ENCODE peak calls at places on chromosomes 4 and X, in four cellular contexts. S, Z, C and P are unnamed samples.

GRCh38 chr4:158930573-158930972 is 161.7 kb downstream of the FNIP2 start:
- DNase-seq in S (no peak), Z (no peak), C (no peak), P (no peak)

GRCh38 chr4:125573368-125573767 is 258.6 kb downstream of the FAT4 start:
- DNase-seq in S (no peak), Z (no peak), C (no peak), P (no peak)

GRCh38 chrX:46967547-46967946 is 55.3 kb downstream of the JADE3 start:
- DNase-seq in S (no peak), Z (no peak), C (no peak), P (no peak)

GRCh38 chrX:34656842-34657780 is at the start of gene TMEM47:
- DNase-seq in S (peak; percentile 89), Z (peak; percentile 74), C (peak; percentile 61), P (peak; percentile 61)

GRCh38 chr4:175253184-175253902 is 335.2 kb downstream of the ADAM29 start:
- DNase-seq in S (no peak), Z (no peak), C (peak; percentile 11), P (peak; percentile 1)

GRCh38 chr4:19961092-19961491 is 290.6 kb upstream of the SLIT2 start:
- DNase-seq in S (peak; percentile 85), Z (no peak), C (peak; percentile 38), P (peak; percentile 86)

GRCh38 chr4:138028923-138029322 is 213.2 kb downstream of the SLC7A11 start:
- DNase-seq in S (no peak), Z (no peak), C (no peak), P (no peak)

GRCh38 chrX:143648705-143649104 is 12.8 kb upstream of the SLITRK4 start:
- DNase-seq in S (no peak), Z (no peak), C (no peak), P (no peak)

GRCh38 chr4:102163404-102164140 is 181.7 kb downstream of the SLC39A8 start:
- DNase-seq in S (no peak), Z (no peak), C (no peak), P (no peak)

GRCh38 chrX:97224148-97224547 is 340.4 kb downstream of the RPA4 start:
- DNase-seq in S (no peak), Z (no peak), C (no peak), P (no peak)

GRCh38 chr4:149825336-149825735 is 9.7 kb upstream of the IQCM start:
- DNase-seq in S (peak; percentile 49), Z (no peak), C (no peak), P (no peak)

GRCh38 chrX:100944601-100945000 is 15.9 kb upstream of the XKRX start:
- DNase-seq in S (no peak), Z (no peak), C (no peak), P (no peak)

GRCh38 chr4:149914521-149915115 is 99.0 kb upstream of the IQCM start:
- DNase-seq in S (peak; percentile 60), Z (no peak), C (peak; percentile 70), P (peak; percentile 76)

DNA sequence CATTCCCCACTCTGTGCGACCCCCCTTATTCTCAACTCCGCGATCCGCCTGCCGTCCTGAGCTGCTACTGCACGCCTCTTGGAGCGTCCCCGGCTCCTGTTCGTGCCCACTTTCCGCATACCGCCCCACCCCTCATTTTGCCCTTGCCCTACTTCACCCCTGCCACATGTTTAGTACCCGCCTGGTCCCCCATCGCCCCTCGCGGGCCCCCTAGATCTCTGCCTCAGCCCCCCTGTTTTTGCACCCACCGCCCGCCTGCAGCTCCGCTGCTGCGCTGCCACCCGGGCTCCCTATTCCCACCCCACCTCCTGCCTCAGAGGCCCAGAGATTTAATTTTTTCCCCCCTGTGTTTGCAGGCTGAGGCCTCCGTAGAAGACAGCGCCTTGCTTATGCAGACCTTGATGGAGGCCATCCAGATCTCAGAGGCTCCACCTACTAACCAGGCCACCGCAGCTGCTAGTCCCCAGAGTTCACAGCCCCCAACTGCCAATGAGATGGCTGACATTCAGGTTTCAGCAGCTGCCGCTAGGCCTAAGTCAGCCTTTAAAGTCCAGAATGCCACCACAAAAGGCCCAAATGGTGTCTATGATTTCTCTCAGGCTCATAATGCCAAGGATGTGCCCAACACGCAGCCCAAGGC is 1.4 kb downstream of the MAGED1 start:
- DNase-seq in S (no peak), Z (no peak), C (peak; percentile 29), P (no peak)
- TF ChIP-seq CTCF in S (no peak), Z (no peak), C (no peak), P (peak; percentile 6)

GRCh38 chr4:165208741-165209388 is 1.5 kb downstream of the KLHL2 start:
- DNase-seq in S (peak; percentile 69), Z (no peak), C (no peak), P (no peak)
- H3K4me3 ChIP-seq in S (peak overlapping the region; percentile 88), Z (peak overlapping the region; percentile 97), C (peak overlapping the region; percentile 85), P (peak overlapping the region; percentile 4)

DNA sequence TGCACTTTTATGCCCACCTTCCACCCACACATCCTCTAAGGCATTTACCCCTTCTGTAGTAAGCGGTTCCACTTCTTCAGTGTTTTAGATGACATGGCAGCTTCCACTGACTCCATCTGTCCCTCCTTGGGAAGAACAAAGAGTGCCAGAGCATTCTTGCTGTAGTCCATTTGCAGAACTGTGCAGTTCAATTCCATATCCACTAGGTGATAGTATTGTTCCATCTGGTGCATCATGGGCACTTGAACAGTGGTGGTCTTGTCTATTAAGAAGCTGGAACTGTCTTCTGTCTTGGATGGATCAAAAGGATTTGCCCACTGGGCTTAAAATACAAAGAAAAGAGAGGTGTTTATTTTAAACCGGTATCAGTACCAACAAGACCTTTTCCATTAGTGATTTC is 3.5 kb downstream of the SERPINA7 start:
- DNase-seq in S (no peak), Z (no peak), C (peak; percentile 9), P (no peak)
- TF ChIP-seq CTCF in S (no peak), Z (no peak), C (peak; percentile 42), P (no peak)

DNA sequence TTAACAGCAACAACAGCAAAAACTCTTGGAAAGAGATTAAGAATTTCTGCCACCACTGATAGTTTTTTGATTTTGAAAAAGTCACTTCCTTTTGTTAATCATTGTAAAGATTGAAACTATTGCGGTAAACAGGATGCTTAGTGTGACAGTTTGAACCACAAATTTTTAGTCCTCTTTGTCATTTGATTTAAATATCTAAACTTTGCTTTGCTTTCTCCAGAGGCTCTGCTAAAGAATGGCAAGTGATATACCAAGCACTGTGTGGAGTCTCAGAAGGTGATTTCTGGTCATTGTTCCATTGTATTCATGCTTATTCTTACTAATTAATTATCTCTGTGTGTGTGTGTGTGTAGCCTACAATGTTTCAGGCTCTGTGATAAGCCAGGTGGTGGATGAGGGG is 155.6 kb downstream of the BMPR1B start:
- DNase-seq in S (no peak), Z (no peak), C (no peak), P (no peak)
- H3K4me3 ChIP-seq in S (no peak overlapping the region), Z (no peak overlapping the region), C (no peak overlapping the region), P (no peak overlapping the region)

GRCh38 chr4:48930654-48931053 is 24.1 kb upstream of the OCIAD2 start:
- DNase-seq in S (no peak), Z (no peak), C (no peak), P (no peak)
- TF ChIP-seq CTCF in S (no peak), Z (no peak), C (no peak), P (no peak)

GRCh38 chr4:41880840-41881831 is 54.1 kb upstream of the TMEM33 start:
- DNase-seq in S (peak; percentile 88), Z (no peak), C (peak; percentile 2), P (no peak)
- H3K4me3 ChIP-seq in S (peak overlapping the region; percentile 43), Z (peak overlapping the region; percentile 47), C (no peak overlapping the region), P (peak overlapping the region; percentile 27)

DNA sequence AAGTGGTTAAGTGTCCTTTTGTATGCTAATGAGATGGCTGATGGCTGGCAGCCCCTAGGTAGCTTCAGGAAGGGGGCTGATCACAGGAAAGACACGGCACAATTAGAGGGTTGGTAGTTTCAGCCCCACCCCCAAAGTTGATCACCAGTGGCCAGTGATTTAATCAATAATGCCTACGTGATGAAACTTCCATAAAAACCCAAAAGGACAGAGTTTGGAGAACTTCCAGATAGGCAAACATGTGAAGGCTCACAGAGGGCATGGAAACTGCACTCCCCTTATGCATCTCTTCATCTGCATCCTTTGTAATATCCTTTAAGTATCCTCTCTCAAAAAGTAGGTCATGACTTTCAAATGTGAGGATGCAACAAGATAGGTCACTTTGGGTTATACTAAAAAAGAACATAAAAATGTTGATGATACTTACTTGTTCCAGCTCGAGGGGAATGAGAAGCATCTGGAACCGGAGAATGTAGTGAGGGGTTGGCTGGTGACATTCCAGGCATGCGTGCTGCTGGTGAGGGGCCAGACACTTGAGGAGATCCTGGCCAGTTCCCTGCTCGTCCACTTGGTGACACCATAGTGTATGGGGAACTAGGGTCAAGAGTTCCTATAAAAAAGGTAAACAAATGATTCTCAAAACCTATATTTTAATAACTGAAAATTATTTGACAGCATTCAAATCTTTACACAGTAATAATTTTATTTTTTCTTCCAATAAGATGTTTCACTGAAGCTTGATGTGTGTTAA is 16.7 kb upstream of the CXorf38 start:
- DNase-seq in S (no peak), Z (no peak), C (peak; percentile 46), P (peak; percentile 34)
- TF ChIP-seq CTCF in S (peak; percentile 49), Z (no peak), C (peak; percentile 47), P (peak; percentile 40)

GRCh38 chr4:112238833-112239232 is 7.2 kb downstream of the AP1AR start:
- DNase-seq in S (no peak), Z (no peak), C (no peak), P (no peak)
- H3K4me3 ChIP-seq in S (no peak overlapping the region), Z (no peak overlapping the region), C (no peak overlapping the region), P (no peak overlapping the region)

GRCh38 chrX:6024204-6024603 is 204.5 kb downstream of the NLGN4X start:
- DNase-seq in S (no peak), Z (no peak), C (no peak), P (peak; percentile 7)

GRCh38 chrX:6026484-6026883 is 202.2 kb downstream of the NLGN4X start:
- DNase-seq in S (peak; percentile 10), Z (no peak), C (no peak), P (no peak)

GRCh38 chrX:6026980-6027379 is 201.7 kb downstream of the NLGN4X start:
- DNase-seq in S (no peak), Z (no peak), C (no peak), P (no peak)

GRCh38 chrX:6021316-6022091 is 207.2 kb downstream of the NLGN4X start:
- DNase-seq in S (no peak), Z (no peak), C (peak; percentile 10), P (peak; percentile 53)
- TF ChIP-seq CTCF in S (peak; percentile 31), Z (peak; percentile 32), C (peak; percentile 44), P (peak; percentile 37)

GRCh38 chr4:7451800-7452199 is 17.1 kb upstream of the PSAPL1 start:
- DNase-seq in S (no peak), Z (no peak), C (no peak), P (no peak)
- H3K4me3 ChIP-seq in S (no peak overlapping the region), Z (no peak overlapping the region), C (no peak overlapping the region), P (no peak overlapping the region)